ENCODE peak calls at places on chromosome 15, in five cellular contexts. U is cardiac fibroblast, T is GM03348, K is amygdala, I is BJ. S is an unnamed sample.

GRCh38 chr15:101810905-101811304 is 1.1 kb upstream of the OR4F15 start:
- DNase-seq in U (no peak), I (no peak), T (no peak), K (no peak), S (no peak)

GRCh38 chr15:25693321-25694237 is 169.5 kb downstream of the ATP10A start:
- DNase-seq in I (no peak), T (peak; percentile 69), K (no peak), U (peak; percentile 28), S (no peak)

GRCh38 chr15:40499931-40500330 is 29.1 kb downstream of the CHST14 start:
- DNase-seq in I (no peak), U (no peak), T (no peak), K (no peak), S (no peak)

GRCh38 chr15:60184579-60184978 is 180.5 kb downstream of the FOXB1 start:
- DNase-seq in I (no peak), T (no peak), K (no peak), U (no peak), S (peak; percentile 29)

GRCh38 chr15:74306801-74307217 is 60.6 kb downstream of the CYP11A1 start:
- DNase-seq in I (no peak), T (no peak), U (no peak), K (no peak), S (no peak)

GRCh38 chr15:100783760-100784492 is 95.7 kb upstream of the ALDH1A3 start:
- DNase-seq in U (no peak), I (no peak), K (no peak), T (no peak), S (no peak)

GRCh38 chr15:52392008-52392687 is 96.5 kb upstream of the MYO5C start:
- DNase-seq in T (peak; percentile 8), U (peak; percentile 29), I (peak; percentile 30), K (no peak), S (no peak)

GRCh38 chr15:29671308-29671981 is 150.8 kb downstream of the TJP1 start:
- DNase-seq in T (peak; percentile 31), U (peak; percentile 64), I (no peak), K (no peak), S (peak; percentile 36)

GRCh38 chr15:55267401-55268053 is 22.1 kb downstream of the RAB27A start:
- DNase-seq in K (no peak), T (no peak), I (no peak), U (peak; percentile 40), S (peak; percentile 61)

GRCh38 chr15:49521802-49522201 is 98.8 kb downstream of the FGF7 start:
- DNase-seq in T (no peak), K (no peak), I (no peak), U (peak; percentile 17), S (peak; percentile 65)

GRCh38 chr15:31511707-31512310 is 185.2 kb downstream of the KLF13 start:
- DNase-seq in K (no peak), I (no peak), T (no peak), U (no peak), S (no peak)

GRCh38 chr15:60854858-60855568 is 374.1 kb downstream of the RORA start:
- DNase-seq in T (no peak), U (no peak), K (no peak), I (no peak), S (peak; percentile 70)

GRCh38 chr15:87267798-87268197 is 988.7 kb downstream of the NTRK3 start:
- DNase-seq in T (peak; percentile 63), K (no peak), U (peak; percentile 62), I (peak; percentile 76), S (peak; percentile 74)

GRCh38 chr15:42650208-42651066 is 75.0 kb downstream of the STARD9 start:
- DNase-seq in U (peak; percentile 88), T (peak; percentile 84), K (peak; percentile 3), I (peak; percentile 55), S (peak; percentile 89)